ENCODE peak calls at places on chromosomes 1 and 21, in four cellular contexts. One of them, this sample, is unnamed.

GRCh38 chr1:1730870-1731269 is 6.7 kb upstream of the CDK11A start:
- DNase-seq in colonic mucosa: no peak
- DNase-seq in T-helper 2 cell: no peak
- DNase-seq in mesothelial cell of epicardium: no peak
- DNase-seq in this sample: no peak

GRCh38 chr1:201399352-201400126 is 415 bp upstream of the LAD1 start:
- DNase-seq in colonic mucosa: peak
- DNase-seq in T-helper 2 cell: no peak
- DNase-seq in mesothelial cell of epicardium: peak
- DNase-seq in this sample: no peak

GRCh38 chr21:42463861-42464515 is 32.0 kb downstream of the RSPH1 start:
- DNase-seq in colonic mucosa: peak
- DNase-seq in T-helper 2 cell: peak
- DNase-seq in mesothelial cell of epicardium: no peak
- DNase-seq in this sample: no peak

GRCh38 chr1:46278807-46279206 is 24.6 kb downstream of the LRRC41 start:
- DNase-seq in T-helper 2 cell: no peak
- DNase-seq in colonic mucosa: no peak
- DNase-seq in mesothelial cell of epicardium: no peak
- DNase-seq in this sample: no peak

GRCh38 chr1:15323351-15323988 is 76.4 kb downstream of the FHAD1 start:
- DNase-seq in colonic mucosa: peak
- DNase-seq in T-helper 2 cell: peak
- DNase-seq in mesothelial cell of epicardium: peak
- DNase-seq in this sample: no peak

GRCh38 chr1:78703806-78704205 is 54.2 kb downstream of the IFI44 start:
- DNase-seq in T-helper 2 cell: no peak
- DNase-seq in colonic mucosa: no peak
- DNase-seq in mesothelial cell of epicardium: no peak
- DNase-seq in this sample: no peak

GRCh38 chr1:101645810-101646209 is 350.9 kb downstream of the OLFM3 start:
- DNase-seq in mesothelial cell of epicardium: no peak
- DNase-seq in T-helper 2 cell: no peak
- DNase-seq in colonic mucosa: no peak
- DNase-seq in this sample: no peak

GRCh38 chr1:24443241-24443656 is 27.6 kb downstream of the NIPAL3 start:
- DNase-seq in colonic mucosa: no peak
- DNase-seq in mesothelial cell of epicardium: no peak
- DNase-seq in T-helper 2 cell: no peak
- DNase-seq in this sample: no peak

GRCh38 chr21:42674351-42674940 is 21.0 kb downstream of the PDE9A start:
- DNase-seq in mesothelial cell of epicardium: peak
- DNase-seq in colonic mucosa: no peak
- DNase-seq in T-helper 2 cell: no peak
- DNase-seq in this sample: no peak

GRCh38 chr1:211739671-211740411 is 64.4 kb upstream of the NEK2 start:
- DNase-seq in T-helper 2 cell: no peak
- DNase-seq in colonic mucosa: no peak
- DNase-seq in mesothelial cell of epicardium: no peak
- DNase-seq in this sample: no peak

GRCh38 chr1:246219508-246220030 is 287.5 kb downstream of the SMYD3 start:
- DNase-seq in colonic mucosa: no peak
- DNase-seq in T-helper 2 cell: no peak
- DNase-seq in mesothelial cell of epicardium: no peak
- DNase-seq in this sample: no peak

GRCh38 chr1:28537457-28538199 is 15.3 kb upstream of the TRNAU1AP start:
- DNase-seq in colonic mucosa: peak
- DNase-seq in T-helper 2 cell: no peak
- DNase-seq in mesothelial cell of epicardium: no peak
- DNase-seq in this sample: no peak

GRCh38 chr21:17501107-17502006 is 11.5 kb upstream of the CXADR start:
- DNase-seq in T-helper 2 cell: no peak
- DNase-seq in mesothelial cell of epicardium: no peak
- DNase-seq in colonic mucosa: peak
- DNase-seq in this sample: no peak

GRCh38 chr1:191206808-191207207 is 729.1 kb upstream of the BRINP3 start:
- DNase-seq in mesothelial cell of epicardium: no peak
- DNase-seq in colonic mucosa: no peak
- DNase-seq in T-helper 2 cell: no peak
- DNase-seq in this sample: no peak

GRCh38 chr1:154386643-154387352 is 18.3 kb upstream of the IL6R start:
- DNase-seq in T-helper 2 cell: peak
- DNase-seq in mesothelial cell of epicardium: no peak
- DNase-seq in colonic mucosa: peak
- DNase-seq in this sample: no peak

GRCh38 chr1:180173952-180174351 is 19.3 kb downstream of the QSOX1 start:
- DNase-seq in colonic mucosa: no peak
- DNase-seq in T-helper 2 cell: no peak
- DNase-seq in mesothelial cell of epicardium: no peak
- DNase-seq in this sample: no peak

GRCh38 chr1:94384485-94385353 is 33.5 kb upstream of the ABCD3 start:
- DNase-seq in T-helper 2 cell: no peak
- DNase-seq in mesothelial cell of epicardium: no peak
- DNase-seq in colonic mucosa: peak
- DNase-seq in this sample: no peak

GRCh38 chr1:19698181-19698580 is 33.5 kb downstream of the HTR6 start:
- DNase-seq in mesothelial cell of epicardium: no peak
- DNase-seq in colonic mucosa: no peak
- DNase-seq in T-helper 2 cell: no peak
- DNase-seq in this sample: no peak

This sample was measured in D721Med.